ENCODE peak calls at places on chromosomes 11 and 22, in four cellular contexts. P, A, B and D are unnamed samples.

GRCh38 chr11:67486481-67487195 is 3.8 kb downstream of the AIP start:
- DNase-seq in P (no peak), A (no peak), B (no peak), D (no peak)

GRCh38 chr11:12813371-12814225 is 139.4 kb downstream of the TEAD1 start:
- DNase-seq in P (no peak), B (no peak), A (no peak), D (no peak)

GRCh38 chr11:12402027-12402426 is 24.7 kb downstream of the PARVA start:
- DNase-seq in P (no peak), B (no peak), A (no peak), D (no peak)

GRCh38 chr11:123469089-123469488 is 39.0 kb downstream of the GRAMD1B start:
- DNase-seq in A (no peak), P (no peak), B (no peak), D (no peak)

GRCh38 chr11:117302228-117302627 is 11.1 kb downstream of the BACE1-AS start:
- DNase-seq in B (no peak), P (no peak), A (no peak), D (no peak)

GRCh38 chr11:65900125-65900898 is at the start of gene FOSL1:
- DNase-seq in B (peak; percentile 97), A (peak; percentile 84), P (peak; percentile 85), D (peak; percentile 94)

GRCh38 chr11:78605296-78605695 is 30.6 kb upstream of the NARS2 start:
- DNase-seq in B (no peak), P (no peak), A (no peak), D (no peak)

GRCh38 chr11:60987577-60988277 is 16.2 kb downstream of the CD6 start:
- DNase-seq in B (no peak), A (no peak), P (no peak), D (no peak)

GRCh38 chr11:77113382-77114088 is 10.9 kb downstream of the OMP start:
- DNase-seq in B (no peak), A (peak; percentile 70), P (no peak), D (peak; percentile 34)

GRCh38 chr11:124793466-124794278 is 6.5 kb downstream of the MSANTD2 start:
- DNase-seq in A (peak; percentile 74), B (peak; percentile 43), P (peak; percentile 51), D (peak; percentile 76)

GRCh38 chr22:49589811-49590210 is 237.9 kb downstream of the BRD1 start:
- DNase-seq in P (no peak), B (no peak), A (no peak), D (no peak)

GRCh38 chr11:63445720-63446119 is 45.2 kb downstream of the PLAAT5 start:
- DNase-seq in A (no peak), B (no peak), P (no peak), D (no peak)

GRCh38 chr22:17101475-17102296 is 16.9 kb downstream of the IL17RA start:
- DNase-seq in P (no peak), B (no peak), A (no peak), D (no peak)

GRCh38 chr11:23680488-23681230 is 816.2 kb upstream of the LUZP2 start:
- DNase-seq in P (peak; percentile 2), B (no peak), A (no peak), D (no peak)

GRCh38 chr22:39534591-39535301 is 2.2 kb upstream of the RPS19BP1 start:
- DNase-seq in A (peak; percentile 94), P (peak; percentile 54), B (no peak), D (peak; percentile 86)

GRCh38 chr11:132332521-132332920 is 962.1 kb downstream of the NTM start:
- DNase-seq in P (no peak), B (no peak), A (no peak), D (no peak)

GRCh38 chr11:114295676-114296081 is 520 bp upstream of the NNMT start:
- DNase-seq in B (no peak), A (no peak), P (no peak), D (no peak)

GRCh38 chr11:3108183-3108721 is 51.0 kb upstream of the CARS1 start:
- DNase-seq in P (no peak), B (no peak), A (no peak), D (no peak)

GRCh38 chr11:24046731-24047130 is 450.1 kb upstream of the LUZP2 start:
- DNase-seq in B (no peak), P (no peak), A (no peak), D (no peak)

GRCh38 chr22:46202897-46203589 is 47.0 kb downstream of the CDPF1 start:
- DNase-seq in B (no peak), A (no peak), P (no peak), D (no peak)

GRCh38 chr11:1652026-1652425 is 22.5 kb downstream of the KRTAP5-5 start:
- DNase-seq in A (no peak), P (no peak), B (no peak), D (no peak)

GRCh38 chr11:1650918-1651262 is 21.3 kb downstream of the KRTAP5-5 start:
- DNase-seq in P (no peak), A (no peak), B (no peak), D (no peak)

GRCh38 chr11:1653541-1654387 is 24.2 kb downstream of the KRTAP5-5 start:
- DNase-seq in B (no peak), P (no peak), A (no peak), D (no peak)

GRCh38 chr11:1652778-1653540 is 23.4 kb downstream of the KRTAP5-5 start:
- DNase-seq in A (peak; percentile 85), B (no peak), P (peak; percentile 35), D (peak; percentile 61)

DNA sequence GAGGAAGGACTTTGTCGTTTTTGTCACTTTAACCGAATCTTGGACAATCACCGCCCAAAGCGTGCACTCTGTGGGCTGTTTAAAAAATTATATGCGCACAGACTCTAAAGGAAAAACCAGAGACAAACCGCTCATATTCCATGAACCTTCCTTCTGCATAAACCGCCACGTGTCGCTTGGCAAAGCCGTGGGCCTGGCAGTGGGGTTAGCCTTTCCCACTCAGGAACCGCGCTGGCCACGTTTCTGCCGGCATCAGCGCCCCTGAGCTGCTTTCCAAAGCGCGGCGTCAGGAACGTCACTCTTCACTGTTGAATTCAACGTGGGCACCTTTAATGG is 22.8 kb downstream of the KRTAP5-5 start:
- DNase-seq in P (no peak), A (no peak), B (no peak), D (no peak)
- H3K4me1 ChIP-seq in P (peaks cover 68% of the 10 kb centered on the region), A (no peaks in the 10 kb centered on the region), B (no peaks in the 10 kb centered on the region), D (no peaks in the 10 kb centered on the region)

GRCh38 chr11:105799263-105799662 is 189.4 kb downstream of the GRIA4 start:
- DNase-seq in A (no peak), B (no peak), P (no peak), D (no peak)

GRCh38 chr11:105799728-105800462 is 190.0 kb downstream of the GRIA4 start:
- DNase-seq in A (no peak), B (no peak), P (no peak), D (peak; percentile 9)

GRCh38 chr11:105802390-105802789 is 192.5 kb downstream of the GRIA4 start:
- DNase-seq in P (no peak), A (no peak), B (no peak), D (no peak)
- TF ChIP-seq CTCF in P (no peak), A (no peak), B (no peak), D (no peak)

GRCh38 chr22:27613099-27614089 is 188.2 kb downstream of the MN1 start:
- DNase-seq in P (no peak), B (no peak), A (no peak), D (no peak)
- TF ChIP-seq EZH2 in P (no peak), B (no peak), A (no peak), D (no peak)

GRCh38 chr11:86815726-86816125 is 15.4 kb downstream of the PRSS23 start:
- DNase-seq in A (no peak), P (no peak), B (no peak), D (no peak)

GRCh38 chr11:86812981-86813380 is 12.6 kb downstream of the PRSS23 start:
- DNase-seq in P (no peak), B (no peak), A (no peak), D (no peak)

GRCh38 chr11:86816251-86816726 is 15.9 kb downstream of the PRSS23 start:
- DNase-seq in B (no peak), P (no peak), A (no peak), D (peak; percentile 78)

GRCh38 chr11:86812322-86812670 is 12.0 kb downstream of the PRSS23 start:
- DNase-seq in B (no peak), P (no peak), A (no peak), D (no peak)

DNA sequence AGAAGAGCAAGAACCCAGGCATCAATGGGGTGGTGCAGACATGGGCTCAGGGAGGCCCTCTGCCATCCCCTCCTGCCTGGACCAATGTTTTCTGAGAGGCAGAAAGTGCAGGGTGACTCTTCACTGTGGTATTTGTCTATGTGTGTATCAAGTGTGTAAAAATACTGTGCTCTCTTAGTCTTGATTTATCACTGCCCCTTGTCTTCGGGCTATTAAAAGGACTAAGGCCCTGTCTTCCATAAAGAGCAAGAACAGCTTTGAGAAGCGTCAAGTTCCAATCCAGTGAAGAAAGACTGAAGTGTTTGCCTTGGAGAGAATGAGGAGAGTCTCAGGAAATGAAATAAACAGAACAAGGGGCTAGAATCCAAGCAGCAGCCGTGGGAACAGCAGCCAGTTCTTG is 14.4 kb downstream of the PRSS23 start:
- DNase-seq in P (no peak), B (no peak), A (no peak), D (no peak)
- H3K4me1 ChIP-seq in P (no peaks in the 10 kb centered on the region), B (peaks cover 22% of the 10 kb centered on the region), A (peaks cover 50% of the 10 kb centered on the region), D (peaks cover 26% of the 10 kb centered on the region)

GRCh38 chr22:20957118-20957690 is 9.9 kb upstream of the AIFM3 start:
- DNase-seq in B (no peak), P (no peak), A (peak; percentile 42), D (no peak)

GRCh38 chr22:20957691-20958440 is 9.2 kb upstream of the AIFM3 start:
- DNase-seq in A (peak; percentile 65), P (no peak), B (no peak), D (no peak)

GRCh38 chr22:20953668-20954500 is 13.2 kb upstream of the AIFM3 start:
- DNase-seq in P (peak; percentile 67), A (no peak), B (no peak), D (no peak)

GRCh38 chr22:20955548-20955947 is 11.5 kb upstream of the AIFM3 start:
- DNase-seq in B (peak; percentile 22), P (no peak), A (no peak), D (no peak)

GRCh38 chr22:20956258-20957117 is 10.6 kb upstream of the AIFM3 start:
- DNase-seq in B (peak; percentile 73), P (peak; percentile 53), A (peak; percentile 63), D (no peak)
- TF ChIP-seq CTCF in B (peak; percentile 54), P (peak; percentile 73), A (peak; percentile 33), D (no peak)

GRCh38 chr11:119317592-119318239 is 786 bp upstream of the MCAM start:
- DNase-seq in A (no peak), B (no peak), P (no peak), D (no peak)
- TF ChIP-seq EZH2 in A (no peak), B (no peak), P (no peak), D (no peak)